ENCODE peak calls at places on chromosomes 6 and 20, in seven cellular contexts. A is Panc1, R is thoracic aorta, B is cardiac muscle cell, F is BE2C, P is foreskin fibroblast, M is AG10803. D is an unnamed sample.

GRCh38 chr6:90066715-90067114 is 172.4 kb downstream of the GJA10 start:
- DNase-seq in A (no peak), B (no peak), P (peak), R (no peak), F (no peak), M (peak), D (no peak)

GRCh38 chr6:50819527-50819905 is 845 bp downstream of the TFAP2B start:
- DNase-seq in A (no peak), B (peak), F (peak), R (no peak), P (peak), M (peak), D (no peak)

GRCh38 chr6:53375851-53376250 is 27.1 kb upstream of the ELOVL5 start:
- DNase-seq in A (no peak), B (peak), P (peak), F (no peak), M (peak), R (no peak), D (no peak)

GRCh38 chr6:111872521-111873177 is 603 bp downstream of the FYN start:
- DNase-seq in R (no peak), B (no peak), A (no peak), F (peak), M (peak), P (peak), D (no peak)

GRCh38 chr6:168778201-168778600 is 337.2 kb downstream of the SMOC2 start:
- DNase-seq in A (no peak), M (no peak), P (no peak), R (no peak), B (peak), F (no peak), D (no peak)

GRCh38 chr6:31122803-31123706 is 2.8 kb upstream of the CDSN start:
- DNase-seq in P (peak), F (peak), B (peak), M (peak), A (no peak), R (no peak), D (no peak)

GRCh38 chr6:89494131-89494793 is 61.3 kb downstream of the ANKRD6 start:
- DNase-seq in F (no peak), B (no peak), R (no peak), A (no peak), M (no peak), P (no peak), D (no peak)

GRCh38 chr6:134111062-134111677 is 58.7 kb upstream of the SLC2A12 start:
- DNase-seq in P (peak), F (peak), M (peak), B (peak), A (peak), R (no peak), D (no peak)

GRCh38 chr20:58597021-58597940 is 53.8 kb upstream of the STX16 start:
- DNase-seq in P (peak), F (no peak), B (no peak), A (no peak), R (no peak), M (peak), D (no peak)

GRCh38 chr20:415820-416322 is 7.8 kb downstream of the RBCK1 start:
- DNase-seq in P (no peak), M (no peak), R (no peak), A (no peak), B (peak), F (no peak), D (no peak)

GRCh38 chr6:168948990-168949531 is 304.6 kb downstream of the THBS2 start:
- DNase-seq in B (no peak), M (no peak), R (no peak), P (no peak), F (no peak), A (no peak), D (no peak)

GRCh38 chr6:148720897-148721296 is 25.9 kb upstream of the UST start:
- DNase-seq in P (peak), F (no peak), B (no peak), A (no peak), R (no peak), M (no peak), D (no peak)

GRCh38 chr6:138545621-138545980 is 46.3 kb upstream of the NHSL1 start:
- DNase-seq in B (peak), R (no peak), M (peak), F (no peak), A (no peak), P (peak), D (no peak)

GRCh38 chr20:64104667-64105451 is 2.5 kb downstream of the NPBWR2 start:
- DNase-seq in F (peak), R (no peak), P (no peak), A (no peak), B (no peak), M (no peak), D (peak)

GRCh38 chr6:139249387-139249786 is 42.4 kb downstream of the TXLNB start:
- DNase-seq in R (no peak), M (no peak), P (peak), F (no peak), A (no peak), B (peak), D (no peak)

GRCh38 chr20:48165401-48165685 is 380.1 kb upstream of the SULF2 start:
- DNase-seq in A (no peak), P (no peak), B (no peak), R (no peak), M (no peak), F (no peak), D (no peak)

GRCh38 chr20:49291200-49291599 is 13.3 kb upstream of the ZNFX1 start:
- DNase-seq in R (no peak), F (no peak), B (no peak), P (peak), M (no peak), A (no peak), D (no peak)

GRCh38 chr6:147322299-147323162 is 118.3 kb downstream of the STXBP5 start:
- DNase-seq in F (no peak), M (peak), B (peak), A (no peak), P (peak), R (no peak), D (no peak)

GRCh38 chr20:25017257-25017803 is 24.8 kb upstream of the APMAP start:
- DNase-seq in P (no peak), B (no peak), M (no peak), F (no peak), A (no peak), R (no peak), D (no peak)

DNA sequence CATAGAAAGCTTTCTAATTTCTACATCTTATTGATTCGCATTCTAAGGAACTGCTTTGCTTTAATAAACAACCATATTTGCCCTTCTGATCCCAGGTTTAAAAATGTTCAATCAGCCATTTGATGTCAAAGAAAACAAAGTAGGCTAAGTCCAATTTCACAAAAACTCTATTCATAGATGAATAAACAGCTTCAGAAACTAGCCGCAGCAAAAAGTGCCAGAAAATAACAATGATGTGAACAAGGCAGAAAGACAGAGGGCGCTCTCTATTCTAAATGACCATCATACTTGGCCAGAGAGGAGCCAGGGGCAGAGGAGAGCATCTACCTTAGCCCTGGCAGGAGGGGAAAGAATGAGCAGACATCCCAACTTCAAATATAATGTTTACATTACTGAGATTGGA is 9.7 kb downstream of the CNKSR3 start:
- DNase-seq in A (no peak), M (no peak), F (no peak), P (peak), R (no peak), B (peak), D (no peak)
- TF ChIP-seq CTCF in A (peak), M (peak), F (peak), P (peak), R (peak), B (peak), D (peak)

GRCh38 chr6:166589334-166589731 is 2.9 kb upstream of the RAMACL start:
- DNase-seq in A (no peak), R (no peak), F (no peak), P (no peak), B (no peak), M (no peak), D (no peak)
- H3K4me3 ChIP-seq in A (no peak), R (no peak), F (no peak), P (no peak), B (no peak), M (no peak), D (no peak)

DNA sequence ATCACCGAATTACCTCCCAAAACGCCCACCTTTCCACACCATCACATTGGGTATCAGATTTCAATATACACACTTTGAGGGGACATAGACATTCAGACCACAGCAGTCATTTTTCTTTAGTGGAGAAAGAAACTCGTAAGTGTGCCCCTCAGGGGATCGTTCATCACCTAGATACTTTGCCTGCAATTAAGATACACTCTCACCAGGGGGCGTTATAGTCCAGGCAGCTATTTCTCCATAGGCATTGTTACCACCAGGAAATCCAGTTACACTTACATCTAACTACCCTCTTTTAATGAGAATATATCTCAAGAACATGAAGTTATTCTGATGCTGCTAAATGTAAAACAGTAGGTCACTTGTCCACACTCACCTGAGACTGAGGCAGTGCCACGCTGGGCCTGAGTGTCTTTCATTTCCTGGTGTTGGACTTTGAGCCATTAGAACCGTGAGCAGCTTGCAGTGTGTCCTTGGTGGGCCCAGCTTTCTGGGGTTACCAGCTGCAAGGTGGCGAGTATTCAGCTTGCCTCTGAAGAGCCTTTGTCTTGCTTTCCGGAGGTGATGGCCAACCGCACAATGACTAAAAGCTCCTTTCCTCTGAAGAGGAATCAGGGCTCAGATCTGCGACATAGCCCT is 35.1 kb upstream of the UNC93A start:
- DNase-seq in M (no peak), A (no peak), F (no peak), R (no peak), P (no peak), B (no peak), D (no peak)
- TF ChIP-seq CTCF in M (no peak), A (peak), F (peak), R (no peak), P (no peak), B (peak), D (no peak)

GRCh38 chr20:38250607-38251006 is 9.9 kb downstream of the KIAA1755 start:
- DNase-seq in P (no peak), M (no peak), B (no peak), A (no peak), R (no peak), F (no peak), D (no peak)
- H3K4me3 ChIP-seq in P (no peak), M (no peak), B (no peak), A (no peak), R (no peak), F (no peak), D (no peak)

D was measured in ascending aorta.